ENCODE peak calls at places on chromosomes 1 and 21, in nine cellular contexts. One of them, this sample, is unnamed.
A peak's percentile ranks its signal among the peaks of the same experiment; 100 is the strongest.

GRCh38 chr1:91752324-91752723 is 133.6 kb downstream of the TGFBR3 start:
- DNase-seq in GM12865: peak; percentile 74
- DNase-seq in H9: no peak
- DNase-seq in AG04450: no peak
- DNase-seq in AG10803: no peak
- DNase-seq in breast epithelium: no peak
- DNase-seq in neural progenitor cell: no peak
- DNase-seq in upper lobe of right lung: no peak
- DNase-seq in neural crest cell: no peak
- DNase-seq in this sample: no peak

GRCh38 chr1:241837901-241838300 is 10.1 kb upstream of the EXO1 start:
- DNase-seq in upper lobe of right lung: no peak
- DNase-seq in H9: no peak
- DNase-seq in neural progenitor cell: no peak
- DNase-seq in breast epithelium: no peak
- DNase-seq in AG10803: peak; percentile 80
- DNase-seq in neural crest cell: no peak
- DNase-seq in AG04450: peak; percentile 94
- DNase-seq in GM12865: no peak
- DNase-seq in this sample: no peak

GRCh38 chr1:243254233-243254926 is 701 bp downstream of the CEP170 start:
- DNase-seq in GM12865: peak; percentile 78
- DNase-seq in neural progenitor cell: peak; percentile 81
- DNase-seq in neural crest cell: peak; percentile 26
- DNase-seq in upper lobe of right lung: peak; percentile 89
- DNase-seq in AG10803: peak; percentile 64
- DNase-seq in H9: peak; percentile 61
- DNase-seq in breast epithelium: peak; percentile 55
- DNase-seq in AG04450: no peak
- DNase-seq in this sample: peak; percentile 54

GRCh38 chr1:116722016-116722838 is 32.0 kb upstream of the CD2 start:
- DNase-seq in neural crest cell: no peak
- DNase-seq in AG04450: no peak
- DNase-seq in AG10803: no peak
- DNase-seq in neural progenitor cell: no peak
- DNase-seq in H9: no peak
- DNase-seq in GM12865: no peak
- DNase-seq in breast epithelium: no peak
- DNase-seq in upper lobe of right lung: no peak
- DNase-seq in this sample: no peak

GRCh38 chr1:43273708-43274107 is 3.9 kb downstream of the TMEM125 start:
- DNase-seq in AG10803: no peak
- DNase-seq in upper lobe of right lung: no peak
- DNase-seq in breast epithelium: peak; percentile 10
- DNase-seq in H9: peak; percentile 23
- DNase-seq in neural crest cell: no peak
- DNase-seq in AG04450: no peak
- DNase-seq in GM12865: no peak
- DNase-seq in neural progenitor cell: no peak
- DNase-seq in this sample: no peak

GRCh38 chr1:166354411-166354810 is 187.6 kb upstream of the FAM78B start:
- DNase-seq in neural crest cell: no peak
- DNase-seq in upper lobe of right lung: no peak
- DNase-seq in breast epithelium: no peak
- DNase-seq in AG04450: no peak
- DNase-seq in H9: peak; percentile 34
- DNase-seq in AG10803: no peak
- DNase-seq in GM12865: no peak
- DNase-seq in neural progenitor cell: peak; percentile 59
- DNase-seq in this sample: no peak

GRCh38 chr1:46278807-46279206 is 24.6 kb downstream of the LRRC41 start:
- DNase-seq in GM12865: no peak
- DNase-seq in AG04450: no peak
- DNase-seq in breast epithelium: no peak
- DNase-seq in neural crest cell: no peak
- DNase-seq in upper lobe of right lung: no peak
- DNase-seq in AG10803: peak; percentile 18
- DNase-seq in neural progenitor cell: no peak
- DNase-seq in H9: no peak
- DNase-seq in this sample: no peak

GRCh38 chr1:159000627-159001026 is 9.1 kb upstream of the IFI16 start:
- DNase-seq in H9: peak; percentile 46
- DNase-seq in breast epithelium: peak; percentile 69
- DNase-seq in neural progenitor cell: peak; percentile 48
- DNase-seq in AG10803: peak; percentile 92
- DNase-seq in AG04450: peak; percentile 85
- DNase-seq in GM12865: no peak
- DNase-seq in upper lobe of right lung: peak; percentile 69
- DNase-seq in neural crest cell: no peak
- DNase-seq in this sample: peak; percentile 45

GRCh38 chr1:172414331-172414730 is 6.2 kb upstream of the C1orf105 start:
- DNase-seq in GM12865: no peak
- DNase-seq in H9: no peak
- DNase-seq in AG10803: peak; percentile 69
- DNase-seq in neural progenitor cell: no peak
- DNase-seq in upper lobe of right lung: no peak
- DNase-seq in neural crest cell: no peak
- DNase-seq in AG04450: no peak
- DNase-seq in breast epithelium: no peak
- DNase-seq in this sample: no peak

GRCh38 chr1:60281360-60281932 is 207.9 kb upstream of the C1orf87 start:
- DNase-seq in AG04450: no peak
- DNase-seq in upper lobe of right lung: no peak
- DNase-seq in GM12865: peak; percentile 48
- DNase-seq in H9: peak; percentile 82
- DNase-seq in neural crest cell: peak; percentile 54
- DNase-seq in neural progenitor cell: peak; percentile 86
- DNase-seq in breast epithelium: peak; percentile 61
- DNase-seq in AG10803: peak; percentile 70
- DNase-seq in this sample: peak; percentile 73

GRCh38 chr1:245590726-245591125 is 435.9 kb downstream of the KIF26B start:
- DNase-seq in AG10803: no peak
- DNase-seq in H9: no peak
- DNase-seq in AG04450: no peak
- DNase-seq in neural progenitor cell: no peak
- DNase-seq in neural crest cell: no peak
- DNase-seq in GM12865: no peak
- DNase-seq in breast epithelium: no peak
- DNase-seq in upper lobe of right lung: no peak
- DNase-seq in this sample: no peak

GRCh38 chr1:111956155-111956817 is 33.2 kb downstream of the KCND3 start:
- DNase-seq in GM12865: no peak
- DNase-seq in neural progenitor cell: no peak
- DNase-seq in H9: no peak
- DNase-seq in upper lobe of right lung: no peak
- DNase-seq in AG04450: no peak
- DNase-seq in breast epithelium: no peak
- DNase-seq in neural crest cell: no peak
- DNase-seq in AG10803: no peak
- DNase-seq in this sample: no peak

GRCh38 chr1:159212596-159212995 is 7.9 kb downstream of the ACKR1 start:
- DNase-seq in GM12865: no peak
- DNase-seq in upper lobe of right lung: no peak
- DNase-seq in AG04450: no peak
- DNase-seq in AG10803: no peak
- DNase-seq in H9: no peak
- DNase-seq in breast epithelium: no peak
- DNase-seq in neural crest cell: no peak
- DNase-seq in neural progenitor cell: no peak
- DNase-seq in this sample: no peak

GRCh38 chr1:31155216-31155806 is 84.4 kb downstream of the NKAIN1 start:
- DNase-seq in neural crest cell: peak; percentile 59
- DNase-seq in H9: peak; percentile 80
- DNase-seq in breast epithelium: peak; percentile 64
- DNase-seq in upper lobe of right lung: peak; percentile 90
- DNase-seq in AG04450: no peak
- DNase-seq in GM12865: peak; percentile 70
- DNase-seq in neural progenitor cell: peak; percentile 88
- DNase-seq in AG10803: peak; percentile 64
- DNase-seq in this sample: peak; percentile 57

GRCh38 chr21:46092026-46092764 is 5.7 kb upstream of the COL6A2 start:
- DNase-seq in neural crest cell: no peak
- DNase-seq in AG10803: peak; percentile 99
- DNase-seq in H9: no peak
- DNase-seq in neural progenitor cell: no peak
- DNase-seq in GM12865: no peak
- DNase-seq in breast epithelium: no peak
- DNase-seq in AG04450: peak; percentile 96
- DNase-seq in upper lobe of right lung: peak; percentile 56
- DNase-seq in this sample: no peak

GRCh38 chr21:35933466-35933865 is 126.9 kb downstream of the SETD4 start:
- DNase-seq in AG04450: no peak
- DNase-seq in neural progenitor cell: peak; percentile 17
- DNase-seq in GM12865: peak; percentile 15
- DNase-seq in breast epithelium: no peak
- DNase-seq in H9: no peak
- DNase-seq in upper lobe of right lung: no peak
- DNase-seq in AG10803: peak; percentile 95
- DNase-seq in neural crest cell: no peak
- DNase-seq in this sample: no peak

DNA sequence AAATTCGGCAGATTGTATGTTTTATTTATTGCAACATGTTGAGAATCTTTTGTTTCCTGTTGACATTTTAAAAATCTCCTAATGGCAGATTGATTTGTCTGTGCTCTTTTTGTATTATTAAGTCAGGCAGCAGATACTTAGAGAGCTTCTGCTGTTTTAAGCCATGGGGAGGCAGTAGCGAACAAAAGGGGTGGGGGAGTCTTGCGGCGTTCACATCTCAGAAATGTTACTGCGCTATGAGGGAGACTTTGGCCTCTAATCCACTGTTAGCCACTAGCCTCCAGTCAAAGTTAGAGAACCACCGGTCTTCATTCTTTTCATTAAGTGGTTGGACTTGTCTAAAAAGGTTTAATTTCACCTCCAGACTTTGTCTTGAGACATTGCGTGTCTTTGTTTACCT is 93.6 kb downstream of the DYRK1A start:
- DNase-seq in breast epithelium: no peak
- DNase-seq in neural crest cell: no peak
- DNase-seq in neural progenitor cell: peak; percentile 86
- DNase-seq in GM12865: no peak
- DNase-seq in upper lobe of right lung: no peak
- DNase-seq in H9: peak; percentile 62
- DNase-seq in AG10803: no peak
- DNase-seq in AG04450: no peak
- DNase-seq in this sample: peak; percentile 54
- TF ChIP-seq CTCF in breast epithelium: no peak
- TF ChIP-seq CTCF in neural crest cell: peak; percentile 49
- TF ChIP-seq CTCF in neural progenitor cell: peak; percentile 58
- TF ChIP-seq CTCF in GM12865: no peak
- TF ChIP-seq CTCF in upper lobe of right lung: no peak
- TF ChIP-seq CTCF in H9: peak; percentile 65
- TF ChIP-seq CTCF in AG10803: peak; percentile 28
- TF ChIP-seq CTCF in AG04450: peak; percentile 26
- TF ChIP-seq CTCF in this sample: no peak

GRCh38 chr1:75614455-75615379 is 3.8 kb upstream of the SLC44A5 start:
- DNase-seq in upper lobe of right lung: peak; percentile 65
- DNase-seq in GM12865: peak; percentile 56
- DNase-seq in neural progenitor cell: peak; percentile 90
- DNase-seq in H9: peak; percentile 84
- DNase-seq in neural crest cell: peak; percentile 68
- DNase-seq in AG04450: no peak
- DNase-seq in AG10803: peak; percentile 9
- DNase-seq in breast epithelium: no peak
- DNase-seq in this sample: peak; percentile 75
- TF ChIP-seq CTCF in upper lobe of right lung: peak; percentile 34
- TF ChIP-seq CTCF in GM12865: peak; percentile 49
- TF ChIP-seq CTCF in neural progenitor cell: peak; percentile 65
- TF ChIP-seq CTCF in H9: peak; percentile 74
- TF ChIP-seq CTCF in neural crest cell: peak; percentile 73
- TF ChIP-seq CTCF in AG04450: peak; percentile 46
- TF ChIP-seq CTCF in AG10803: peak; percentile 42
- TF ChIP-seq CTCF in breast epithelium: no peak
- TF ChIP-seq CTCF in this sample: no peak

DNA sequence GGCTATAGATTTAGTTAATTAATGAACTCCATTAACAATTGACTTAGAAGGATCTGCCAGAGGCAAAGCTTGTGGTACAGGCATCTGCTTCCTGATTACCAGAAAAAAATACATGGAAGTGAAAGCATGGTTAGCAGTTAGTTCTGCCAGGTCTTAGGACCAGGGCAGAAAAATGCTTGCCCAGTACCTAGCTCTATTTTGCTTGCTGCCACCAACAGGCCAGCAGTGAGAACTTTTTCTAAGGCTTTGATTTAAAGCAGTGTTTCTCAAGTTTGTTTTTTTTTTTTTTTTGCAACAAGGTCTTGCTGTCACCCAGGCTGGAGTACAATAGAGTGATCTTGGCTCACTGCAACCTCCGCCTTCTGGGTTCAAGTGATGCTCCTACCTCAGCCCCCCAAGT is 16.4 kb upstream of the MTF1 start:
- DNase-seq in upper lobe of right lung: no peak
- DNase-seq in breast epithelium: no peak
- DNase-seq in neural progenitor cell: no peak
- DNase-seq in GM12865: no peak
- DNase-seq in neural crest cell: no peak
- DNase-seq in AG10803: no peak
- DNase-seq in AG04450: no peak
- DNase-seq in H9: no peak
- DNase-seq in this sample: no peak
- TF ChIP-seq CTCF in upper lobe of right lung: no peak
- TF ChIP-seq CTCF in breast epithelium: no peak
- TF ChIP-seq CTCF in neural progenitor cell: peak; percentile 24
- TF ChIP-seq CTCF in GM12865: no peak
- TF ChIP-seq CTCF in neural crest cell: peak; percentile 24
- TF ChIP-seq CTCF in AG10803: no peak
- TF ChIP-seq CTCF in AG04450: peak; percentile 18
- TF ChIP-seq CTCF in H9: peak; percentile 42
- TF ChIP-seq CTCF in this sample: no peak

GRCh38 chr1:18038051-18038450 is 69.5 kb upstream of the IGSF21 start:
- DNase-seq in upper lobe of right lung: no peak
- DNase-seq in breast epithelium: no peak
- DNase-seq in neural crest cell: no peak
- DNase-seq in H9: no peak
- DNase-seq in AG04450: no peak
- DNase-seq in AG10803: no peak
- DNase-seq in neural progenitor cell: no peak
- DNase-seq in GM12865: no peak
- DNase-seq in this sample: no peak

GRCh38 chr1:18045654-18046053 is 61.9 kb upstream of the IGSF21 start:
- DNase-seq in AG04450: no peak
- DNase-seq in upper lobe of right lung: no peak
- DNase-seq in neural crest cell: no peak
- DNase-seq in H9: no peak
- DNase-seq in GM12865: no peak
- DNase-seq in neural progenitor cell: no peak
- DNase-seq in breast epithelium: no peak
- DNase-seq in AG10803: no peak
- DNase-seq in this sample: no peak

GRCh38 chr1:18041107-18041506 is 66.5 kb upstream of the IGSF21 start:
- DNase-seq in neural progenitor cell: no peak
- DNase-seq in GM12865: peak; percentile 5
- DNase-seq in upper lobe of right lung: no peak
- DNase-seq in neural crest cell: no peak
- DNase-seq in AG04450: no peak
- DNase-seq in H9: no peak
- DNase-seq in breast epithelium: no peak
- DNase-seq in AG10803: no peak
- DNase-seq in this sample: no peak

GRCh38 chr1:18045206-18045605 is 62.4 kb upstream of the IGSF21 start:
- DNase-seq in GM12865: no peak
- DNase-seq in AG04450: no peak
- DNase-seq in neural crest cell: no peak
- DNase-seq in H9: no peak
- DNase-seq in upper lobe of right lung: no peak
- DNase-seq in neural progenitor cell: no peak
- DNase-seq in AG10803: no peak
- DNase-seq in breast epithelium: no peak
- DNase-seq in this sample: no peak

GRCh38 chr1:18041685-18042355 is 65.8 kb upstream of the IGSF21 start:
- DNase-seq in upper lobe of right lung: no peak
- DNase-seq in neural progenitor cell: peak; percentile 38
- DNase-seq in breast epithelium: no peak
- DNase-seq in H9: peak; percentile 36
- DNase-seq in AG04450: no peak
- DNase-seq in AG10803: no peak
- DNase-seq in GM12865: no peak
- DNase-seq in neural crest cell: no peak
- DNase-seq in this sample: peak; percentile 8
- TF ChIP-seq CTCF in upper lobe of right lung: no peak
- TF ChIP-seq CTCF in neural progenitor cell: peak; percentile 51
- TF ChIP-seq CTCF in breast epithelium: no peak
- TF ChIP-seq CTCF in H9: peak; percentile 63
- TF ChIP-seq CTCF in AG04450: peak; percentile 30
- TF ChIP-seq CTCF in AG10803: peak; percentile 41
- TF ChIP-seq CTCF in GM12865: no peak
- TF ChIP-seq CTCF in neural crest cell: no peak
- TF ChIP-seq CTCF in this sample: no peak

This sample was measured in endothelial cell.